ENCODE peak calls at places on chromosomes 5 and 9, in eight cellular contexts. One of them, this sample, is unnamed.

GRCh38 chr5:52870448-52870847 is 82.7 kb downstream of the ITGA1 start:
- DNase-seq in AG10803: peak
- DNase-seq in kidney: peak
- DNase-seq in omental fat pad: no peak
- DNase-seq in uterus: no peak
- DNase-seq in cardiac fibroblast: peak
- DNase-seq in A549: peak
- DNase-seq in ovary: no peak
- DNase-seq in this sample: no peak

GRCh38 chr5:149374303-149374702 is 4.8 kb downstream of the IL17B start:
- DNase-seq in AG10803: no peak
- DNase-seq in kidney: no peak
- DNase-seq in omental fat pad: no peak
- DNase-seq in uterus: peak
- DNase-seq in cardiac fibroblast: no peak
- DNase-seq in A549: no peak
- DNase-seq in ovary: no peak
- DNase-seq in this sample: no peak

GRCh38 chr5:107893642-107894041 is 222.9 kb upstream of the EFNA5 start:
- DNase-seq in AG10803: peak
- DNase-seq in kidney: no peak
- DNase-seq in omental fat pad: no peak
- DNase-seq in uterus: no peak
- DNase-seq in cardiac fibroblast: peak
- DNase-seq in A549: no peak
- DNase-seq in ovary: no peak
- DNase-seq in this sample: no peak

GRCh38 chr5:142807378-142807911 is 37.3 kb downstream of the ARHGAP26 start:
- DNase-seq in AG10803: no peak
- DNase-seq in kidney: no peak
- DNase-seq in omental fat pad: no peak
- DNase-seq in uterus: no peak
- DNase-seq in cardiac fibroblast: no peak
- DNase-seq in A549: peak
- DNase-seq in ovary: no peak
- DNase-seq in this sample: no peak

GRCh38 chr9:137449931-137450537 is 8.9 kb upstream of the ENTPD8 start:
- DNase-seq in AG10803: no peak
- DNase-seq in kidney: peak
- DNase-seq in omental fat pad: no peak
- DNase-seq in uterus: no peak
- DNase-seq in cardiac fibroblast: no peak
- DNase-seq in A549: no peak
- DNase-seq in ovary: peak
- DNase-seq in this sample: no peak

GRCh38 chr5:138712791-138713190 is 40.4 kb upstream of the CTNNA1 start:
- DNase-seq in AG10803: no peak
- DNase-seq in kidney: no peak
- DNase-seq in omental fat pad: no peak
- DNase-seq in uterus: no peak
- DNase-seq in cardiac fibroblast: no peak
- DNase-seq in A549: no peak
- DNase-seq in ovary: no peak
- DNase-seq in this sample: no peak

GRCh38 chr5:147963948-147964693 is 57.8 kb upstream of the C5orf46 start:
- DNase-seq in AG10803: no peak
- DNase-seq in kidney: no peak
- DNase-seq in omental fat pad: no peak
- DNase-seq in uterus: peak
- DNase-seq in cardiac fibroblast: peak
- DNase-seq in A549: no peak
- DNase-seq in ovary: no peak
- DNase-seq in this sample: no peak

GRCh38 chr9:101668466-101668865 is 70.0 kb downstream of the GRIN3A start:
- DNase-seq in AG10803: no peak
- DNase-seq in kidney: no peak
- DNase-seq in omental fat pad: no peak
- DNase-seq in uterus: no peak
- DNase-seq in cardiac fibroblast: no peak
- DNase-seq in A549: no peak
- DNase-seq in ovary: no peak
- DNase-seq in this sample: no peak

GRCh38 chr5:103973669-103974068 is 411.1 kb upstream of the NUDT12 start:
- DNase-seq in AG10803: no peak
- DNase-seq in kidney: no peak
- DNase-seq in omental fat pad: no peak
- DNase-seq in uterus: no peak
- DNase-seq in cardiac fibroblast: no peak
- DNase-seq in A549: peak
- DNase-seq in ovary: no peak
- DNase-seq in this sample: no peak

GRCh38 chr5:152170350-152170749 is 234.7 kb downstream of the NMUR2 start:
- DNase-seq in AG10803: no peak
- DNase-seq in kidney: peak
- DNase-seq in omental fat pad: no peak
- DNase-seq in uterus: no peak
- DNase-seq in cardiac fibroblast: no peak
- DNase-seq in A549: peak
- DNase-seq in ovary: no peak
- DNase-seq in this sample: peak

GRCh38 chr5:71924980-71925379 is 182.3 kb upstream of the MAP1B start:
- DNase-seq in AG10803: peak
- DNase-seq in kidney: no peak
- DNase-seq in omental fat pad: no peak
- DNase-seq in uterus: no peak
- DNase-seq in cardiac fibroblast: peak
- DNase-seq in A549: peak
- DNase-seq in ovary: no peak
- DNase-seq in this sample: no peak

GRCh38 chr5:54673523-54674225 is 156.1 kb downstream of the SNX18 start:
- DNase-seq in AG10803: no peak
- DNase-seq in kidney: no peak
- DNase-seq in omental fat pad: no peak
- DNase-seq in uterus: no peak
- DNase-seq in cardiac fibroblast: peak
- DNase-seq in A549: no peak
- DNase-seq in ovary: peak
- DNase-seq in this sample: no peak

GRCh38 chr5:98938459-98938858 is 9.7 kb upstream of the CHD1 start:
- DNase-seq in AG10803: peak
- DNase-seq in kidney: no peak
- DNase-seq in omental fat pad: no peak
- DNase-seq in uterus: no peak
- DNase-seq in cardiac fibroblast: peak
- DNase-seq in A549: peak
- DNase-seq in ovary: no peak
- DNase-seq in this sample: no peak

GRCh38 chr5:115191439-115192031 is 21.8 kb upstream of the TRIM36 start:
- DNase-seq in AG10803: no peak
- DNase-seq in kidney: no peak
- DNase-seq in omental fat pad: no peak
- DNase-seq in uterus: no peak
- DNase-seq in cardiac fibroblast: no peak
- DNase-seq in A549: no peak
- DNase-seq in ovary: no peak
- DNase-seq in this sample: no peak

GRCh38 chr5:130580264-130580663 is 584.8 kb downstream of the HINT1 start:
- DNase-seq in AG10803: no peak
- DNase-seq in kidney: no peak
- DNase-seq in omental fat pad: no peak
- DNase-seq in uterus: no peak
- DNase-seq in cardiac fibroblast: no peak
- DNase-seq in A549: no peak
- DNase-seq in ovary: no peak
- DNase-seq in this sample: no peak

GRCh38 chr5:142883025-142883424 is 112.8 kb downstream of the ARHGAP26 start:
- DNase-seq in AG10803: peak
- DNase-seq in kidney: no peak
- DNase-seq in omental fat pad: no peak
- DNase-seq in uterus: no peak
- DNase-seq in cardiac fibroblast: peak
- DNase-seq in A549: no peak
- DNase-seq in ovary: peak
- DNase-seq in this sample: no peak

GRCh38 chr5:125093776-125094175 is 347.3 kb upstream of the ZNF608 start:
- DNase-seq in AG10803: peak
- DNase-seq in kidney: no peak
- DNase-seq in omental fat pad: no peak
- DNase-seq in uterus: no peak
- DNase-seq in cardiac fibroblast: peak
- DNase-seq in A549: peak
- DNase-seq in ovary: no peak
- DNase-seq in this sample: no peak
- TF ChIP-seq CTCF in AG10803: no peak
- TF ChIP-seq CTCF in kidney: no peak
- TF ChIP-seq CTCF in omental fat pad: no peak
- TF ChIP-seq CTCF in uterus: no peak
- TF ChIP-seq CTCF in cardiac fibroblast: no peak
- TF ChIP-seq CTCF in A549: no peak
- TF ChIP-seq CTCF in ovary: no peak
- TF ChIP-seq CTCF in this sample: no peak

DNA sequence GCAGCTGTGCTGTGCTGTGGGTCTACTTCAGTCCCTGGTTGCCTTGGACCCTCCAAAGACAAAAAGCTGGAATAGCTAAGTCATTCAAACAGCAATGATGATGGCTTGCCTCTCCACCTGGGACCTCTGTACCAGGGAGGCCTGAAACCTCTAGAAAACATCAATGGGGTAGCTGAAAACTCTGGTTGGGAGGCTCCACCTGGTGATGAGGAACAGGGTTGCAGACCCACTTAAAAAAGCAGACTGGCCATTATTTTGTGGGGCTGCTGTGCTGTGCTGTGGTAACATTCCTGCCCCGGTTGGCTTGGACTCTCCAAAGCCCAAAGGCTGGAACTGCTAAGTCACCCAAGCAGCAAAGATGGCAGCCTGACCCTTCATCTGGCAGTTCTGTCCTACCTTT is 839.3 kb upstream of the ARRDC3 start:
- DNase-seq in AG10803: no peak
- DNase-seq in kidney: no peak
- DNase-seq in omental fat pad: no peak
- DNase-seq in uterus: no peak
- DNase-seq in cardiac fibroblast: no peak
- DNase-seq in A549: peak
- DNase-seq in ovary: no peak
- DNase-seq in this sample: no peak
- TF ChIP-seq CTCF in AG10803: no peak
- TF ChIP-seq CTCF in kidney: no peak
- TF ChIP-seq CTCF in omental fat pad: no peak
- TF ChIP-seq CTCF in uterus: no peak
- TF ChIP-seq CTCF in cardiac fibroblast: no peak
- TF ChIP-seq CTCF in A549: no peak
- TF ChIP-seq CTCF in ovary: no peak
- TF ChIP-seq CTCF in this sample: peak

GRCh38 chr5:133533541-133533940 is 78.8 kb downstream of the FSTL4 start:
- DNase-seq in AG10803: no peak
- DNase-seq in kidney: no peak
- DNase-seq in omental fat pad: no peak
- DNase-seq in uterus: no peak
- DNase-seq in cardiac fibroblast: no peak
- DNase-seq in A549: no peak
- DNase-seq in ovary: no peak
- DNase-seq in this sample: no peak

GRCh38 chr5:133530270-133530669 is 82.1 kb downstream of the FSTL4 start:
- DNase-seq in AG10803: no peak
- DNase-seq in kidney: no peak
- DNase-seq in omental fat pad: no peak
- DNase-seq in uterus: no peak
- DNase-seq in cardiac fibroblast: no peak
- DNase-seq in A549: no peak
- DNase-seq in ovary: no peak
- DNase-seq in this sample: no peak

GRCh38 chr5:133531634-133532033 is 80.7 kb downstream of the FSTL4 start:
- DNase-seq in AG10803: peak
- DNase-seq in kidney: no peak
- DNase-seq in omental fat pad: no peak
- DNase-seq in uterus: no peak
- DNase-seq in cardiac fibroblast: peak
- DNase-seq in A549: no peak
- DNase-seq in ovary: no peak
- DNase-seq in this sample: no peak

GRCh38 chr5:133528841-133529240 is 83.5 kb downstream of the FSTL4 start:
- DNase-seq in AG10803: no peak
- DNase-seq in kidney: no peak
- DNase-seq in omental fat pad: no peak
- DNase-seq in uterus: no peak
- DNase-seq in cardiac fibroblast: no peak
- DNase-seq in A549: no peak
- DNase-seq in ovary: no peak
- DNase-seq in this sample: no peak

DNA sequence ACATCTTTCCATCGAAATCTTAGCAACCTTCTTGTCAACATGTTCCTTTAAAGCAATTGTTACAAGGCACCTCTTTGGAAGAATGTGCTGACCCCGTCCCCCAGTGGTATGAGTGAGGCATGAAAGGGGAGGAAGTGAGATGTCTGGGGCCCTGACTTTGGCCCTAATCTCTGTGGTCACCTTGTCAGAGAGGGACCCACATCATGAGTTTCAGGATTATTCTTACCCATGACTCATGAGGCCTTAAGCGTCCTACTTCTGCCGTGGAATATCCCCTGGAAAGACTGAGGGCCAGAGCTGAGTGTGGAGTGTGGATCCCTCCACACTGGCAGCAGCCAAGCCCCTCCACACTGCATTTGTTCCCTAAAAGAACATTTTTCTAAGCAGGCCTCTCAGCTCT is 81.2 kb downstream of the FSTL4 start:
- DNase-seq in AG10803: no peak
- DNase-seq in kidney: no peak
- DNase-seq in omental fat pad: no peak
- DNase-seq in uterus: no peak
- DNase-seq in cardiac fibroblast: no peak
- DNase-seq in A549: no peak
- DNase-seq in ovary: no peak
- DNase-seq in this sample: no peak
- TF ChIP-seq CTCF in AG10803: no peak
- TF ChIP-seq CTCF in kidney: no peak
- TF ChIP-seq CTCF in omental fat pad: no peak
- TF ChIP-seq CTCF in uterus: no peak
- TF ChIP-seq CTCF in cardiac fibroblast: no peak
- TF ChIP-seq CTCF in A549: no peak
- TF ChIP-seq CTCF in ovary: no peak
- TF ChIP-seq CTCF in this sample: no peak

GRCh38 chr9:119968837-119969707 is 599.8 kb upstream of the BRINP1 start:
- DNase-seq in AG10803: peak
- DNase-seq in kidney: peak
- DNase-seq in omental fat pad: peak
- DNase-seq in uterus: peak
- DNase-seq in cardiac fibroblast: peak
- DNase-seq in A549: peak
- DNase-seq in ovary: peak
- DNase-seq in this sample: no peak
- TF ChIP-seq CTCF in AG10803: peak
- TF ChIP-seq CTCF in kidney: peak
- TF ChIP-seq CTCF in omental fat pad: peak
- TF ChIP-seq CTCF in uterus: peak
- TF ChIP-seq CTCF in cardiac fibroblast: peak
- TF ChIP-seq CTCF in A549: peak
- TF ChIP-seq CTCF in ovary: peak
- TF ChIP-seq CTCF in this sample: peak

GRCh38 chr5:73290242-73290641 is 117.2 kb downstream of the TMEM174 start:
- DNase-seq in AG10803: no peak
- DNase-seq in kidney: no peak
- DNase-seq in omental fat pad: no peak
- DNase-seq in uterus: no peak
- DNase-seq in cardiac fibroblast: no peak
- DNase-seq in A549: no peak
- DNase-seq in ovary: no peak
- DNase-seq in this sample: no peak
- TF ChIP-seq CTCF in AG10803: no peak
- TF ChIP-seq CTCF in kidney: no peak
- TF ChIP-seq CTCF in omental fat pad: no peak
- TF ChIP-seq CTCF in uterus: no peak
- TF ChIP-seq CTCF in cardiac fibroblast: no peak
- TF ChIP-seq CTCF in A549: no peak
- TF ChIP-seq CTCF in ovary: no peak
- TF ChIP-seq CTCF in this sample: peak